ENCODE peak calls at places on chromosome 10, in six cellular contexts. One of them, this sample, is unnamed.
A peak's percentile ranks its signal among the peaks of the same experiment; 100 is the strongest.

GRCh38 chr10:13956826-13957225 is 370.1 kb downstream of the PRPF18 start:
- DNase-seq in NCI-H1092: no peak
- DNase-seq in NCI-H2171: no peak
- DNase-seq in HFF-Myc: no peak
- DNase-seq in B cell: no peak
- DNase-seq in BE2C: no peak
- DNase-seq in this sample: peak; percentile 74

GRCh38 chr10:79181680-79182079 is 112.9 kb downstream of the ZMIZ1 start:
- DNase-seq in NCI-H1092: no peak
- DNase-seq in NCI-H2171: no peak
- DNase-seq in BE2C: peak; percentile 4
- DNase-seq in HFF-Myc: no peak
- DNase-seq in B cell: no peak
- DNase-seq in this sample: no peak

GRCh38 chr10:30493609-30494530 is 59.9 kb downstream of the MAP3K8 start:
- DNase-seq in NCI-H1092: no peak
- DNase-seq in B cell: peak; percentile 45
- DNase-seq in HFF-Myc: no peak
- DNase-seq in BE2C: no peak
- DNase-seq in NCI-H2171: no peak
- DNase-seq in this sample: peak; percentile 78

GRCh38 chr10:30502266-30503058 is 68.5 kb downstream of the MAP3K8 start:
- DNase-seq in BE2C: no peak
- DNase-seq in HFF-Myc: no peak
- DNase-seq in NCI-H2171: no peak
- DNase-seq in B cell: peak; percentile 69
- DNase-seq in NCI-H1092: no peak
- DNase-seq in this sample: peak; percentile 65

GRCh38 chr10:127498081-127498480 is 51.0 kb upstream of the NPS start:
- DNase-seq in NCI-H1092: no peak
- DNase-seq in NCI-H2171: no peak
- DNase-seq in HFF-Myc: no peak
- DNase-seq in B cell: no peak
- DNase-seq in BE2C: peak; percentile 11
- DNase-seq in this sample: no peak

GRCh38 chr10:80699602-80700039 is 161.9 kb downstream of the SH2D4B start:
- DNase-seq in NCI-H2171: peak; percentile 32
- DNase-seq in BE2C: peak; percentile 83
- DNase-seq in B cell: peak; percentile 62
- DNase-seq in HFF-Myc: peak; percentile 24
- DNase-seq in NCI-H1092: peak; percentile 14
- DNase-seq in this sample: peak; percentile 64

GRCh38 chr10:133618851-133619250 is 7.7 kb downstream of the FRG2B start:
- DNase-seq in HFF-Myc: no peak
- DNase-seq in NCI-H2171: no peak
- DNase-seq in B cell: no peak
- DNase-seq in NCI-H1092: no peak
- DNase-seq in BE2C: no peak
- DNase-seq in this sample: no peak

GRCh38 chr10:121942749-121943148 is 14.9 kb upstream of the ATE1 start:
- DNase-seq in NCI-H2171: no peak
- DNase-seq in HFF-Myc: peak; percentile 53
- DNase-seq in NCI-H1092: no peak
- DNase-seq in B cell: no peak
- DNase-seq in BE2C: no peak
- DNase-seq in this sample: peak; percentile 98

GRCh38 chr10:82981137-82981723 is 1106.2 kb downstream of the NRG3 start:
- DNase-seq in NCI-H2171: peak; percentile 76
- DNase-seq in HFF-Myc: peak; percentile 25
- DNase-seq in NCI-H1092: no peak
- DNase-seq in BE2C: peak; percentile 66
- DNase-seq in B cell: no peak
- DNase-seq in this sample: peak; percentile 57

GRCh38 chr10:70130878-70131559 is 1.6 kb downstream of the AIFM2 start:
- DNase-seq in B cell: no peak
- DNase-seq in BE2C: no peak
- DNase-seq in NCI-H2171: no peak
- DNase-seq in NCI-H1092: no peak
- DNase-seq in HFF-Myc: no peak
- DNase-seq in this sample: peak; percentile 55

GRCh38 chr10:14879801-14880193 is 1.1 kb downstream of the SUV39H2 start:
- DNase-seq in NCI-H1092: no peak
- DNase-seq in NCI-H2171: no peak
- DNase-seq in BE2C: no peak
- DNase-seq in B cell: peak; percentile 7
- DNase-seq in HFF-Myc: no peak
- DNase-seq in this sample: no peak

GRCh38 chr10:124324451-124324850 is 94.3 kb downstream of the OAT start:
- DNase-seq in B cell: no peak
- DNase-seq in BE2C: no peak
- DNase-seq in NCI-H2171: no peak
- DNase-seq in NCI-H1092: no peak
- DNase-seq in HFF-Myc: no peak
- DNase-seq in this sample: no peak

GRCh38 chr10:94211187-94211529 is 151.6 kb downstream of the NOC3L start:
- DNase-seq in NCI-H2171: no peak
- DNase-seq in HFF-Myc: no peak
- DNase-seq in NCI-H1092: no peak
- DNase-seq in BE2C: no peak
- DNase-seq in B cell: no peak
- DNase-seq in this sample: no peak

GRCh38 chr10:23189024-23189423 is 3.1 kb upstream of the PTF1A start:
- DNase-seq in HFF-Myc: no peak
- DNase-seq in NCI-H2171: no peak
- DNase-seq in NCI-H1092: no peak
- DNase-seq in BE2C: no peak
- DNase-seq in B cell: no peak
- DNase-seq in this sample: no peak

GRCh38 chr10:44287408-44287807 is 97.5 kb downstream of the CXCL12 start:
- DNase-seq in NCI-H2171: no peak
- DNase-seq in B cell: no peak
- DNase-seq in NCI-H1092: no peak
- DNase-seq in BE2C: no peak
- DNase-seq in HFF-Myc: no peak
- DNase-seq in this sample: no peak

GRCh38 chr10:96306516-96306915 is 2.3 kb downstream of the DNTT start:
- DNase-seq in B cell: peak; percentile 69
- DNase-seq in BE2C: peak; percentile 8
- DNase-seq in NCI-H1092: peak; percentile 76
- DNase-seq in HFF-Myc: no peak
- DNase-seq in NCI-H2171: peak; percentile 74
- DNase-seq in this sample: no peak

GRCh38 chr10:4755286-4756009 is 70.6 kb upstream of the AKR1E2 start:
- DNase-seq in BE2C: no peak
- DNase-seq in HFF-Myc: no peak
- DNase-seq in B cell: no peak
- DNase-seq in NCI-H1092: no peak
- DNase-seq in NCI-H2171: no peak
- DNase-seq in this sample: no peak

GRCh38 chr10:99551158-99551557 is 18.4 kb downstream of the NKX2-3 start:
- DNase-seq in B cell: no peak
- DNase-seq in BE2C: peak; percentile 63
- DNase-seq in NCI-H1092: peak; percentile 72
- DNase-seq in HFF-Myc: peak; percentile 55
- DNase-seq in NCI-H2171: peak; percentile 32
- DNase-seq in this sample: peak; percentile 60

GRCh38 chr10:65949543-65949942 is 976.3 kb upstream of the LRRTM3 start:
- DNase-seq in NCI-H2171: no peak
- DNase-seq in B cell: no peak
- DNase-seq in BE2C: no peak
- DNase-seq in NCI-H1092: no peak
- DNase-seq in HFF-Myc: no peak
- DNase-seq in this sample: no peak

GRCh38 chr10:50992972-50993766 is 81.1 kb upstream of the PRKG1 start:
- DNase-seq in HFF-Myc: no peak
- DNase-seq in B cell: no peak
- DNase-seq in NCI-H2171: no peak
- DNase-seq in BE2C: no peak
- DNase-seq in NCI-H1092: no peak
- DNase-seq in this sample: peak; percentile 87

GRCh38 chr10:100749309-100750217 is 4.2 kb downstream of the PAX2 start:
- DNase-seq in B cell: no peak
- DNase-seq in NCI-H1092: no peak
- DNase-seq in HFF-Myc: no peak
- DNase-seq in NCI-H2171: no peak
- DNase-seq in BE2C: no peak
- DNase-seq in this sample: no peak

GRCh38 chr10:84155521-84155920 is 16.2 kb downstream of the GHITM start:
- DNase-seq in B cell: no peak
- DNase-seq in NCI-H2171: no peak
- DNase-seq in NCI-H1092: no peak
- DNase-seq in HFF-Myc: no peak
- DNase-seq in BE2C: no peak
- DNase-seq in this sample: no peak

GRCh38 chr10:8396675-8397074 is 342.2 kb downstream of the GATA3 start:
- DNase-seq in HFF-Myc: no peak
- DNase-seq in BE2C: no peak
- DNase-seq in NCI-H2171: no peak
- DNase-seq in NCI-H1092: no peak
- DNase-seq in B cell: no peak
- DNase-seq in this sample: peak; percentile 77

GRCh38 chr10:29007370-29007747 is 281.5 kb upstream of the LYZL1 start:
- DNase-seq in NCI-H2171: no peak
- DNase-seq in BE2C: no peak
- DNase-seq in NCI-H1092: no peak
- DNase-seq in HFF-Myc: no peak
- DNase-seq in B cell: no peak
- DNase-seq in this sample: no peak

GRCh38 chr10:112327678-112328077 is 44.5 kb downstream of the TECTB start:
- DNase-seq in BE2C: no peak
- DNase-seq in NCI-H2171: no peak
- DNase-seq in HFF-Myc: no peak
- DNase-seq in NCI-H1092: no peak
- DNase-seq in B cell: no peak
- DNase-seq in this sample: no peak

This sample was measured in EH.